ENCODE peak calls at places on chromosomes 12 and 14, in nine cellular contexts. G is prostate gland, F is NB4, T is transverse colon, L is body of pancreas, Z is ovary, A is adrenal gland, H is breast epithelium, R is GM12878. X is an unnamed sample.
A peak's percentile ranks its signal among the peaks of the same experiment; 100 is the strongest.

GRCh38 chr12:93676408-93677194 is 574 bp upstream of the CRADD start:
- DNase-seq in T (no peak), L (no peak), A (no peak), H (no peak), F (no peak), Z (no peak), G (no peak), R (no peak), X (no peak)

GRCh38 chr12:49369723-49370145 is 2.5 kb downstream of the SPATS2 start:
- DNase-seq in F (peak; percentile 62), T (peak; percentile 63), R (peak; percentile 79), L (peak; percentile 51), A (peak; percentile 27), Z (peak; percentile 46), G (no peak), H (no peak), X (no peak)

GRCh38 chr12:2941524-2941923 is 17.7 kb upstream of the TEAD4 start:
- DNase-seq in R (no peak), H (no peak), T (no peak), Z (no peak), G (no peak), L (no peak), F (no peak), A (no peak), X (no peak)

GRCh38 chr12:15527201-15527782 is 205.0 kb downstream of the PTPRO start:
- DNase-seq in H (no peak), G (no peak), T (peak; percentile 36), R (no peak), Z (no peak), A (peak; percentile 27), L (peak; percentile 25), F (peak; percentile 41), X (no peak)

GRCh38 chr12:24719293-24719721 is 229.6 kb downstream of the BCAT1 start:
- DNase-seq in G (no peak), Z (no peak), A (no peak), L (no peak), H (no peak), T (no peak), F (peak; percentile 86), R (no peak), X (no peak)

GRCh38 chr14:39376671-39377403 is 55.4 kb downstream of the FBXO33 start:
- DNase-seq in L (no peak), F (no peak), H (no peak), R (no peak), A (peak; percentile 42), G (no peak), T (no peak), Z (no peak), X (no peak)

GRCh38 chr12:23055004-23055403 is 430.0 kb downstream of the ETNK1 start:
- DNase-seq in Z (no peak), T (peak; percentile 8), L (peak; percentile 7), G (no peak), H (no peak), F (peak; percentile 52), R (no peak), A (no peak), X (no peak)

GRCh38 chr14:65552724-65553123 is 140.2 kb downstream of the FUT8 start:
- DNase-seq in H (no peak), R (no peak), A (no peak), T (no peak), F (no peak), L (no peak), G (no peak), Z (no peak), X (no peak)

GRCh38 chr14:66572836-66573235 is 64.9 kb downstream of the GPHN start:
- DNase-seq in A (no peak), F (no peak), T (no peak), Z (no peak), G (no peak), L (no peak), R (no peak), H (no peak), X (no peak)

GRCh38 chr12:122021193-122021821 is 377 bp upstream of the BCL7A start:
- DNase-seq in T (peak; percentile 31), R (no peak), A (no peak), G (peak; percentile 29), F (peak; percentile 34), Z (peak; percentile 58), L (peak; percentile 25), H (no peak), X (no peak)

GRCh38 chr12:50200507-50201273 is 33.5 kb upstream of the CERS5 start:
- DNase-seq in T (no peak), G (no peak), L (no peak), A (no peak), F (no peak), H (no peak), Z (no peak), R (no peak), X (no peak)

GRCh38 chr12:92107621-92108131 is 38.0 kb downstream of the BTG1 start:
- DNase-seq in Z (no peak), L (peak; percentile 33), G (no peak), T (no peak), H (no peak), F (no peak), A (no peak), R (no peak), X (no peak)

GRCh38 chr12:27549801-27550652 is 26.0 kb downstream of the PPFIBP1 start:
- DNase-seq in R (no peak), F (peak; percentile 100), Z (peak; percentile 87), A (peak; percentile 95), G (peak; percentile 87), L (peak; percentile 96), T (peak; percentile 74), H (peak; percentile 63), X (peak; percentile 97)

GRCh38 chr12:41486718-41487117 is 298.6 kb downstream of the PDZRN4 start:
- DNase-seq in Z (no peak), L (no peak), T (no peak), H (no peak), G (no peak), R (no peak), F (no peak), A (no peak), X (no peak)

GRCh38 chr14:102464006-102464405 is 45.6 kb downstream of the ANKRD9 start:
- DNase-seq in H (no peak), T (no peak), R (no peak), A (no peak), F (no peak), G (no peak), Z (no peak), L (no peak), X (no peak)

GRCh38 chr12:52171950-52172512 is 19.8 kb downstream of the KRT80 start:
- DNase-seq in H (no peak), R (no peak), G (no peak), L (peak; percentile 60), A (peak; percentile 64), Z (no peak), T (peak; percentile 58), F (peak; percentile 72), X (no peak)

GRCh38 chr14:63642229-63642611 is 549 bp upstream of the WDR89 start:
- DNase-seq in T (peak; percentile 84), A (peak; percentile 91), H (peak; percentile 72), G (peak; percentile 93), R (peak; percentile 93), Z (peak; percentile 72), F (peak; percentile 93), L (peak; percentile 95), X (peak; percentile 94)

GRCh38 chr14:34368115-34368970 is 93.7 kb downstream of the SPTSSA start:
- DNase-seq in F (peak; percentile 77), G (no peak), Z (no peak), L (no peak), A (peak; percentile 29), R (no peak), T (peak; percentile 38), H (no peak), X (no peak)

GRCh38 chr14:69694730-69695663 is 71.9 kb upstream of the SRSF5 start:
- DNase-seq in L (no peak), T (no peak), F (no peak), R (no peak), Z (no peak), H (no peak), G (no peak), A (no peak), X (no peak)

GRCh38 chr12:89695830-89696229 is 12.8 kb downstream of the ATP2B1 start:
- DNase-seq in G (no peak), H (no peak), A (no peak), T (no peak), L (no peak), Z (no peak), R (no peak), F (no peak), X (no peak)

GRCh38 chr12:71755146-71755892 is 656 bp downstream of the RAB21 start:
- DNase-seq in R (peak; percentile 30), H (no peak), G (peak; percentile 25), A (peak; percentile 60), T (peak; percentile 56), L (peak; percentile 44), Z (peak; percentile 48), F (peak; percentile 63), X (no peak)

DNA sequence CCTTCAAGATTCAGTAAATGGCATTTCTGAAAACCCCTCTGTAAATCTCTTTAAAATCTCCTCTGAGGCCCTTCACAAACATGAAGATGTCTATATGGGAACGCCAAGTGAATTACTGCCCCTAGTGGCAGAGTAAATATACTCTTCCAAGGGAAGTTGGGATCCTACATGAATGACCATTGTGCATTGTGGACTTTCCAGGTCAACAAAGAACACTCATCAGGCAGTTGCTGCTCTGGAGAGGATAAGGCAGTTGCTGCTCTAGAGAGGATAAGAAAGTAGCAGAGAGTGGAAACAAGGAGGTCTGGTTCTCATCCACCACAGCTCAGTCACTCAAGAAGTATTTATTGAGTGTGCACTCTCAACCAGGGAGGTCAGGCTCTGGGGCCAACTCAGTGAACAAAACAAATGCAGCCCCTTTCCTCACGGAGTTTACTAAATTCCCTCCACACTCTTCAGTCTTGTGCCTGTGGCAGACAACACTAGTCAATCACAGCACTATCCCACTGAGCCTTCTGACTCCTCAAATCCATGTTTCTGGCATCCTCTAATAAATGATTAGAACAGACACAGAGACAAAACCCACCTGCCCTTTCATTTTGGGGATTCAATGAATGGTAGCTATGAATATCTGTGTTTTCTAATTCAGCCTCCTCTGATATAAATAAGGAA is 52.9 kb downstream of the SVOP start:
- DNase-seq in G (no peak), R (no peak), F (peak; percentile 44), A (no peak), H (no peak), L (no peak), T (no peak), Z (no peak), X (no peak)
- TF ChIP-seq CTCF in G (peak; percentile 15), R (peak; percentile 30), F (peak; percentile 86), A (peak; percentile 28), H (no peak), L (peak; percentile 14), T (peak; percentile 37), Z (no peak), X (no peak)

GRCh38 chr12:112401903-112402498 is 7.4 kb downstream of the RPL6 start:
- DNase-seq in L (no peak), R (no peak), Z (no peak), F (no peak), H (no peak), T (no peak), G (no peak), A (no peak), X (no peak)
- TF ChIP-seq POLR2A in L (no peak), R (no peak), Z (no peak), F (no peak), H (no peak), T (no peak), G (no peak), A (no peak), X (no peak)

GRCh38 chr12:47886471-47887240 is 18.1 kb downstream of the VDR start:
- DNase-seq in Z (no peak), A (no peak), T (no peak), F (no peak), R (no peak), G (no peak), L (no peak), H (no peak), X (no peak)
- TF ChIP-seq CTCF in Z (no peak), A (no peak), T (no peak), F (no peak), R (peak; percentile 5), G (no peak), L (no peak), H (no peak), X (no peak)

GRCh38 chr14:54087376-54087775 is 130.8 kb upstream of the BMP4 start:
- DNase-seq in A (no peak), T (no peak), R (no peak), F (no peak), Z (no peak), G (no peak), L (no peak), H (no peak), X (no peak)
- TF ChIP-seq POLR2A in A (no peak), T (no peak), R (no peak), F (no peak), Z (no peak), G (no peak), L (no peak), H (no peak), X (no peak)

X was measured in vagina.